ENCODE peak calls at places on chromosomes 7 and 10, in seven cellular contexts. One of them, this sample, is unnamed.

GRCh38 chr10:59465089-59465488 is 102.7 kb upstream of the FAM13C start:
- DNase-seq in body of pancreas: no peak
- DNase-seq in lower lobe of right lung: no peak
- DNase-seq in stimulated activated CD8-positive, alpha-beta memory T cell treated with anti-CD3 and anti-CD28 coated beads, Interleukin-2, amount 100 ng/mL, for 48 hours: no peak
- DNase-seq in left ventricle myocardium superior: no peak
- DNase-seq in vagina: no peak
- DNase-seq in NCI-H1092 treated with DMSO at 0.1 percent for 48 hours: no peak
- DNase-seq in this sample: peak

GRCh38 chr7:159065151-159065550 is 79.5 kb downstream of the VIPR2 start:
- DNase-seq in body of pancreas: no peak
- DNase-seq in lower lobe of right lung: no peak
- DNase-seq in stimulated activated CD8-positive, alpha-beta memory T cell treated with anti-CD3 and anti-CD28 coated beads, Interleukin-2, amount 100 ng/mL, for 48 hours: no peak
- DNase-seq in left ventricle myocardium superior: peak
- DNase-seq in vagina: no peak
- DNase-seq in NCI-H1092 treated with DMSO at 0.1 percent for 48 hours: no peak
- DNase-seq in this sample: no peak

GRCh38 chr10:131166486-131166885 is 145.0 kb downstream of the TCERG1L start:
- DNase-seq in body of pancreas: no peak
- DNase-seq in lower lobe of right lung: no peak
- DNase-seq in stimulated activated CD8-positive, alpha-beta memory T cell treated with anti-CD3 and anti-CD28 coated beads, Interleukin-2, amount 100 ng/mL, for 48 hours: no peak
- DNase-seq in left ventricle myocardium superior: no peak
- DNase-seq in vagina: no peak
- DNase-seq in NCI-H1092 treated with DMSO at 0.1 percent for 48 hours: no peak
- DNase-seq in this sample: no peak

GRCh38 chr10:12499587-12499986 is 150.2 kb downstream of the CAMK1D start:
- DNase-seq in body of pancreas: peak
- DNase-seq in lower lobe of right lung: no peak
- DNase-seq in stimulated activated CD8-positive, alpha-beta memory T cell treated with anti-CD3 and anti-CD28 coated beads, Interleukin-2, amount 100 ng/mL, for 48 hours: no peak
- DNase-seq in left ventricle myocardium superior: no peak
- DNase-seq in vagina: no peak
- DNase-seq in NCI-H1092 treated with DMSO at 0.1 percent for 48 hours: no peak
- DNase-seq in this sample: no peak

GRCh38 chr7:1567082-1567771 is 2.6 kb downstream of the PSMG3 start:
- DNase-seq in body of pancreas: no peak
- DNase-seq in lower lobe of right lung: no peak
- DNase-seq in stimulated activated CD8-positive, alpha-beta memory T cell treated with anti-CD3 and anti-CD28 coated beads, Interleukin-2, amount 100 ng/mL, for 48 hours: no peak
- DNase-seq in left ventricle myocardium superior: peak
- DNase-seq in vagina: no peak
- DNase-seq in NCI-H1092 treated with DMSO at 0.1 percent for 48 hours: no peak
- DNase-seq in this sample: no peak

GRCh38 chr7:2876031-2876862 is 32.1 kb upstream of the GNA12 start:
- DNase-seq in body of pancreas: no peak
- DNase-seq in lower lobe of right lung: no peak
- DNase-seq in stimulated activated CD8-positive, alpha-beta memory T cell treated with anti-CD3 and anti-CD28 coated beads, Interleukin-2, amount 100 ng/mL, for 48 hours: no peak
- DNase-seq in left ventricle myocardium superior: no peak
- DNase-seq in vagina: no peak
- DNase-seq in NCI-H1092 treated with DMSO at 0.1 percent for 48 hours: peak
- DNase-seq in this sample: no peak

GRCh38 chr7:122885583-122886356 is 490 bp downstream of the CADPS2 start:
- DNase-seq in body of pancreas: peak
- DNase-seq in lower lobe of right lung: peak
- DNase-seq in stimulated activated CD8-positive, alpha-beta memory T cell treated with anti-CD3 and anti-CD28 coated beads, Interleukin-2, amount 100 ng/mL, for 48 hours: no peak
- DNase-seq in left ventricle myocardium superior: peak
- DNase-seq in vagina: no peak
- DNase-seq in NCI-H1092 treated with DMSO at 0.1 percent for 48 hours: peak
- DNase-seq in this sample: no peak

GRCh38 chr10:5533098-5533731 is 8.5 kb downstream of the CALML3 start:
- DNase-seq in body of pancreas: peak
- DNase-seq in lower lobe of right lung: peak
- DNase-seq in stimulated activated CD8-positive, alpha-beta memory T cell treated with anti-CD3 and anti-CD28 coated beads, Interleukin-2, amount 100 ng/mL, for 48 hours: no peak
- DNase-seq in left ventricle myocardium superior: no peak
- DNase-seq in vagina: no peak
- DNase-seq in NCI-H1092 treated with DMSO at 0.1 percent for 48 hours: no peak
- DNase-seq in this sample: no peak

GRCh38 chr10:110260746-110261477 is 43.8 kb downstream of the SMNDC1 start:
- DNase-seq in body of pancreas: no peak
- DNase-seq in lower lobe of right lung: no peak
- DNase-seq in stimulated activated CD8-positive, alpha-beta memory T cell treated with anti-CD3 and anti-CD28 coated beads, Interleukin-2, amount 100 ng/mL, for 48 hours: no peak
- DNase-seq in left ventricle myocardium superior: no peak
- DNase-seq in vagina: no peak
- DNase-seq in NCI-H1092 treated with DMSO at 0.1 percent for 48 hours: no peak
- DNase-seq in this sample: no peak

GRCh38 chr10:71221586-71222202 is 9.3 kb downstream of the UNC5B start:
- DNase-seq in body of pancreas: peak
- DNase-seq in lower lobe of right lung: no peak
- DNase-seq in stimulated activated CD8-positive, alpha-beta memory T cell treated with anti-CD3 and anti-CD28 coated beads, Interleukin-2, amount 100 ng/mL, for 48 hours: no peak
- DNase-seq in left ventricle myocardium superior: no peak
- DNase-seq in vagina: no peak
- DNase-seq in NCI-H1092 treated with DMSO at 0.1 percent for 48 hours: no peak
- DNase-seq in this sample: no peak

GRCh38 chr7:3294432-3295100 is 6.5 kb upstream of the SDK1 start:
- DNase-seq in body of pancreas: peak
- DNase-seq in lower lobe of right lung: peak
- DNase-seq in stimulated activated CD8-positive, alpha-beta memory T cell treated with anti-CD3 and anti-CD28 coated beads, Interleukin-2, amount 100 ng/mL, for 48 hours: no peak
- DNase-seq in left ventricle myocardium superior: no peak
- DNase-seq in vagina: no peak
- DNase-seq in NCI-H1092 treated with DMSO at 0.1 percent for 48 hours: peak
- DNase-seq in this sample: no peak

GRCh38 chr7:92944633-92945032 is 108.3 kb upstream of the CDK6 start:
- DNase-seq in body of pancreas: no peak
- DNase-seq in lower lobe of right lung: no peak
- DNase-seq in stimulated activated CD8-positive, alpha-beta memory T cell treated with anti-CD3 and anti-CD28 coated beads, Interleukin-2, amount 100 ng/mL, for 48 hours: no peak
- DNase-seq in left ventricle myocardium superior: no peak
- DNase-seq in vagina: no peak
- DNase-seq in NCI-H1092 treated with DMSO at 0.1 percent for 48 hours: no peak
- DNase-seq in this sample: no peak

GRCh38 chr10:49622426-49623425 is 8.9 kb downstream of the CHAT start:
- DNase-seq in body of pancreas: no peak
- DNase-seq in lower lobe of right lung: no peak
- DNase-seq in stimulated activated CD8-positive, alpha-beta memory T cell treated with anti-CD3 and anti-CD28 coated beads, Interleukin-2, amount 100 ng/mL, for 48 hours: no peak
- DNase-seq in left ventricle myocardium superior: no peak
- DNase-seq in vagina: no peak
- DNase-seq in NCI-H1092 treated with DMSO at 0.1 percent for 48 hours: no peak
- DNase-seq in this sample: no peak

GRCh38 chr7:30917216-30917893 is 5.7 kb downstream of the AQP1 start:
- DNase-seq in body of pancreas: no peak
- DNase-seq in lower lobe of right lung: peak
- DNase-seq in stimulated activated CD8-positive, alpha-beta memory T cell treated with anti-CD3 and anti-CD28 coated beads, Interleukin-2, amount 100 ng/mL, for 48 hours: no peak
- DNase-seq in left ventricle myocardium superior: peak
- DNase-seq in vagina: no peak
- DNase-seq in NCI-H1092 treated with DMSO at 0.1 percent for 48 hours: no peak
- DNase-seq in this sample: no peak